ENCODE peak calls at places on chromosomes 4 and X, in five cellular contexts. J is pancreas, G is mesendoderm, K is BE2C, B is IMR-90. U is an unnamed sample. For H3K4me1, the result is how much of the 10 kb centered on the place peaks cover.

GRCh38 chrX:34365482-34365881 is 233.4 kb upstream of the FAM47A start:
- DNase-seq in J (no peak), G (peak), K (no peak), B (peak), U (peak)

GRCh38 chrX:20499763-20500162 is 233.1 kb upstream of the RPS6KA3 start:
- DNase-seq in J (no peak), G (no peak), K (no peak), B (no peak), U (no peak)

GRCh38 chr4:52552778-52553177 is 106.3 kb downstream of the USP46 start:
- DNase-seq in J (no peak), G (no peak), K (no peak), B (no peak), U (no peak)

GRCh38 chr4:129641179-129641578 is 545.2 kb downstream of the C4orf33 start:
- DNase-seq in J (peak), G (peak), K (peak), B (peak), U (peak)

GRCh38 chrX:149495573-149496071 is 9.5 kb downstream of the IDS start:
- DNase-seq in J (no peak), G (peak), K (no peak), B (peak), U (no peak)

GRCh38 chrX:17588303-17588702 is 149.0 kb upstream of the SCML1 start:
- DNase-seq in J (no peak), G (no peak), K (no peak), B (no peak), U (no peak)

GRCh38 chr4:48930654-48931053 is 24.1 kb upstream of the OCIAD2 start:
- DNase-seq in J (no peak), G (peak), K (no peak), B (no peak), U (no peak)

GRCh38 chrX:110415440-110416167 is 57.0 kb downstream of the RTL9 start:
- DNase-seq in J (no peak), G (no peak), K (no peak), B (peak), U (no peak)

GRCh38 chrX:131792789-131793462 is 230.2 kb upstream of the STK26 start:
- DNase-seq in J (peak), G (peak), K (no peak), B (peak), U (no peak)

GRCh38 chrX:13750204-13750603 is 15.7 kb downstream of the OFD1 start:
- DNase-seq in J (no peak), G (peak), K (peak), B (peak), U (peak)

GRCh38 chrX:54920610-54921426 is at the start of gene TRO:
- DNase-seq in J (no peak), G (peak), K (peak), B (peak), U (peak)

GRCh38 chr4:185870437-185870836 is 58.4 kb upstream of the SORBS2 start:
- DNase-seq in J (no peak), G (no peak), K (no peak), B (no peak), U (no peak)

GRCh38 chr4:185955817-185956542 is 113.0 kb upstream of the TLR3 start:
- DNase-seq in J (no peak), G (no peak), K (peak), B (no peak), U (no peak)

GRCh38 chr4:168723020-168723419 is 226.2 kb downstream of the PALLD start:
- DNase-seq in J (no peak), G (no peak), K (no peak), B (peak), U (peak)

GRCh38 chrX:133350751-133351150 is 64.5 kb downstream of the GPC4 start:
- DNase-seq in J (peak), G (no peak), K (no peak), B (no peak), U (no peak)

GRCh38 chrX:139851730-139852129 is 81.1 kb downstream of the ATP11C start:
- DNase-seq in J (no peak), G (no peak), K (no peak), B (peak), U (no peak)

GRCh38 chrX:53494427-53494826 is 60.3 kb upstream of the HSD17B10 start:
- DNase-seq in J (no peak), G (peak), K (peak), B (peak), U (peak)

GRCh38 chr4:169619518-169619957 is 840 bp upstream of the CLCN3 start:
- DNase-seq in J (peak), G (peak), K (peak), B (peak), U (peak)

GRCh38 chrX:12672362-12673106 is 118.7 kb upstream of the PRPS2 start:
- DNase-seq in J (no peak), G (no peak), K (no peak), B (no peak), U (no peak)

GRCh38 chrX:6095469-6095868 is 133.2 kb downstream of the NLGN4X start:
- DNase-seq in J (no peak), G (peak), K (no peak), B (no peak), U (no peak)

GRCh38 chrX:16963216-16963615 is 16.8 kb downstream of the REPS2 start:
- DNase-seq in J (no peak), G (no peak), K (no peak), B (no peak), U (peak)

GRCh38 chr4:82248903-82249632 is 124.7 kb downstream of the HNRNPD start:
- DNase-seq in J (no peak), G (no peak), K (no peak), B (no peak), U (no peak)

GRCh38 chr4:138875886-138876608 is 139.5 kb upstream of the NOCT start:
- DNase-seq in J (no peak), G (peak), K (no peak), B (peak), U (no peak)

DNA sequence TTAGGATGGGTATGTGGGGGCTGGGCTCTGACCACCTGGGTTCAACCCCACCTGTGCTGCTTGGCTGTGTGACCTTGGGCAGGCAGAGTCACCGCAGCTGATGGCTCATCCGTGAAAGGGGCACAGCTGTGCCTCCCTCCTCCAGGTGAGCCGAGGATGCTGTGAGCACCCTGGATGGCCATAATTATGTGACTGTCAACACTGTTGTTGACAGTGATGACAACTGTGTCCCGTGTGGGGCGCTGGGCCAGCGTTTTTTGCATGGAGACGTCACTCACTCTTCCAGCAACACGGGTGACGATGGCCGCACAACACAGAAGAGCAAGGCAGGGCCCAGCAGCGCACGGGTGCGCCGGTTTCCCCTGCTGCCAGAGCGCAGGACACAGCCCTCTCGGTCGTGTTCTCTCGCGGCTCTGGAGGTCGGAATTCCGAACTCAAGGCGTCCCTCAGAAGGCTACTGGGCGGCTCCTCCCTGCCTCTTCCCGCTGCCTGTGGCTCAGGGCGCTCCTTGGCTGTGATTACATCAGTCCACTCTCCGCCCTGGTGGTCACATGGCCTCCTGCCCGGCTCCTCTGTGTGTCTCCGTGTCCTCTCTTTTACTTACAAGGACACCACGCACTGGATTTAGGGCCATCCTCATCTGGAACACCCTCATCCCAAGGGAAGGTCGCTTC is 1.3 kb downstream of the SH3TC1 start:
- DNase-seq in J (no peak), G (no peak), K (peak), B (peak), U (peak)
- H3K4me1 ChIP-seq in J (under half), G (under half), K (under half), B (under half), U (under half)

GRCh38 chr4:4853921-4854648 is 5.4 kb upstream of the MSX1 start:
- DNase-seq in J (no peak), G (no peak), K (no peak), B (no peak), U (no peak)

GRCh38 chr4:4854649-4855292 is 4.7 kb upstream of the MSX1 start:
- DNase-seq in J (no peak), G (peak), K (peak), B (no peak), U (peak)

GRCh38 chr4:4856071-4857000 is 3.1 kb upstream of the MSX1 start:
- DNase-seq in J (no peak), G (peak), K (peak), B (no peak), U (no peak)

GRCh38 chr4:4857001-4857808 is 2.3 kb upstream of the MSX1 start:
- DNase-seq in J (no peak), G (peak), K (no peak), B (no peak), U (no peak)

GRCh38 chr4:4855293-4856070 is 4.0 kb upstream of the MSX1 start:
- DNase-seq in J (no peak), G (peak), K (no peak), B (no peak), U (no peak)
- H3K4me1 ChIP-seq in J (under half), G (under half), K (under half), B (under half), U (under half)

DNA sequence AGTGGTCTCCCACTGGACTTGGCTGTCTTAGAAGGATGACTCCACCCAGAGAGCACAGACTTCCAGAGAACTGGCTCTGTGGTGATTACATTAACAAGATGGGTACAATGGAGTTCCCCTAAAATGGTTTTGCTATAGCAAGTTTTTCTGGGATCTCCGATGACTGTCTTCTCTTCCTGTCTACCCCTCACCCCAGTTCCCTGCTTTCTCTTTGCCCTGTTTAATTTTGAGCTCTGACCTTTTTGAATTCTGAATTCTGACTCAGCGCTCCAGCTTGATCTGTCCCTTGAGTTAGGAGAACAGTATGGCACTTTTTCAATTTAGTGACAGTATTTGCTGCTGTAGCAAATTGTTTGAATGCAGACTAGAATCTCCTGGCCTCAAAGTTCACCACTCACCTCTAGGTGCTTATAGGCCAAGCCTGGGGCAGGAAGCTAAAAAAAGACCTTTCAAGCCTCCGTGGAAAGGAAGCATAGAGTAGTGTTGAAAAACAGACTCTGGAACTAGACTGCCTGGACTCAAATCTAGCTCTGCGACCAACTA is 7.0 kb downstream of the MSN start:
- DNase-seq in J (no peak), G (no peak), K (no peak), B (peak), U (no peak)
- H3K4me1 ChIP-seq in J (under half), G (under half), K (under half), B (under half), U (under half)

GRCh38 chr4:15011166-15011565 is 8.9 kb downstream of the CPEB2 start:
- DNase-seq in J (no peak), G (no peak), K (no peak), B (no peak), U (no peak)
- H3K4me1 ChIP-seq in J (under half), G (under half), K (under half), B (under half), U (under half)

GRCh38 chr4:15809473-15809872 is 31.3 kb downstream of the CD38 start:
- DNase-seq in J (no peak), G (no peak), K (no peak), B (no peak), U (no peak)
- H3K4me1 ChIP-seq in J (under half), G (under half), K (under half), B (under half), U (under half)

DNA sequence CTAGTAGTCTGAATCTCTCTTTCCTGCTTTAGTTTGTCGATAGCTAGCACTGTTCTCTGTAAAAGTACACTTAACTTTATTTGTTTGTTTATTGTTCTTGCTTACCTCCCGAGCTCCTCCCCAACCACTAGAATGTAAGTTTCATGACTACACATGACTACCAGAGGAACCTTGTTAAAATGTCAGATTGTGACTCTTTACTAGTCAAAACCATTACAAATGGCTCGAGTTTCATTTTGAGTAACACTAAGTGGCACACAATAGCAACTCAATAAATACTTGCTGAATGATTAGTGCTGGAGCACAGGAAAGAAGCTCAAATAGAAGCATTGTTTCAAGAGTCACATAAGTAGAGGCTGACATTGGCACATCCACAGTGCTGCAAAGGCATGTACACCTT is 116.1 kb downstream of the MAPK10 start:
- DNase-seq in J (no peak), G (no peak), K (no peak), B (no peak), U (no peak)
- H3K4me1 ChIP-seq in J (under half), G (under half), K (under half), B (under half), U (under half)

U was measured in SJCRH30.